ENCODE peak calls at places on chromosomes 12 and 14, in four cellular contexts. W, R, I and C are unnamed samples.

GRCh38 chr12:105721051-105721825 is 390.7 kb downstream of the C12orf75 start:
- DNase-seq in W (no peak), R (no peak), I (no peak), C (no peak)

GRCh38 chr14:70664698-70665447 is 23.2 kb downstream of the TTC9 start:
- DNase-seq in W (no peak), R (no peak), I (no peak), C (no peak)

GRCh38 chr12:69388371-69388770 is 28.8 kb downstream of the YEATS4 start:
- DNase-seq in W (peak), R (no peak), I (peak), C (no peak)

GRCh38 chr14:97978336-97978735 is 1181.2 kb downstream of the VRK1 start:
- DNase-seq in W (peak), R (peak), I (no peak), C (peak)

GRCh38 chr14:77183896-77184295 is 2.3 kb downstream of the TMEM63C start:
- DNase-seq in W (no peak), R (no peak), I (no peak), C (no peak)

GRCh38 chr14:60970146-60970545 is 10.7 kb downstream of the TRMT5 start:
- DNase-seq in W (no peak), R (no peak), I (no peak), C (no peak)

GRCh38 chr12:65728348-65728912 is 95.9 kb upstream of the HMGA2 start:
- DNase-seq in W (no peak), R (no peak), I (no peak), C (no peak)

GRCh38 chr12:54135621-54136027 is 53.2 kb downstream of the SMUG1 start:
- DNase-seq in W (no peak), R (no peak), I (no peak), C (no peak)

GRCh38 chr14:104594310-104595046 is 10.1 kb downstream of the TMEM179 start:
- DNase-seq in W (no peak), R (peak), I (no peak), C (no peak)

GRCh38 chr12:42144174-42144423 is 575 bp downstream of the GXYLT1 start:
- DNase-seq in W (no peak), R (no peak), I (no peak), C (no peak)

GRCh38 chr12:27343255-27344000 is 10.8 kb downstream of the BMAL2 start:
- DNase-seq in W (no peak), R (no peak), I (peak), C (no peak)

GRCh38 chr12:9940370-9940769 is 8.2 kb upstream of the CLEC2A start:
- DNase-seq in W (no peak), R (no peak), I (no peak), C (no peak)

GRCh38 chr14:103522028-103522581 is 525 bp downstream of the CKB start:
- DNase-seq in W (no peak), R (peak), I (no peak), C (no peak)

GRCh38 chr12:12557733-12558132 is 4.9 kb downstream of the DUSP16 start:
- DNase-seq in W (no peak), R (no peak), I (no peak), C (no peak)

GRCh38 chr12:106767954-106768501 is 6.5 kb upstream of the RIC8B start:
- DNase-seq in W (no peak), R (no peak), I (no peak), C (no peak)

GRCh38 chr14:91119556-91120311 is 5.9 kb downstream of the DGLUCY start:
- DNase-seq in W (no peak), R (no peak), I (peak), C (no peak)

GRCh38 chr14:70530417-70530816 is 4.4 kb downstream of the ADAM20 start:
- DNase-seq in W (no peak), R (no peak), I (no peak), C (no peak)

GRCh38 chr14:26828741-26829140 is 230.9 kb upstream of the NOVA1 start:
- DNase-seq in W (no peak), R (no peak), I (no peak), C (no peak)

GRCh38 chr14:21070610-21071224 is 613 bp downstream of the ARHGEF40 start:
- DNase-seq in W (peak), R (peak), I (no peak), C (no peak)

GRCh38 chr14:21070083-21070609 is at the start of gene ARHGEF40:
- DNase-seq in W (no peak), R (peak), I (no peak), C (peak)

GRCh38 chr14:21069388-21070082 is 569 bp upstream of the ARHGEF40 start:
- DNase-seq in W (peak), R (peak), I (no peak), C (no peak)

GRCh38 chr14:21066882-21067502 is 3.1 kb upstream of the ARHGEF40 start:
- DNase-seq in W (peak), R (no peak), I (no peak), C (no peak)

DNA sequence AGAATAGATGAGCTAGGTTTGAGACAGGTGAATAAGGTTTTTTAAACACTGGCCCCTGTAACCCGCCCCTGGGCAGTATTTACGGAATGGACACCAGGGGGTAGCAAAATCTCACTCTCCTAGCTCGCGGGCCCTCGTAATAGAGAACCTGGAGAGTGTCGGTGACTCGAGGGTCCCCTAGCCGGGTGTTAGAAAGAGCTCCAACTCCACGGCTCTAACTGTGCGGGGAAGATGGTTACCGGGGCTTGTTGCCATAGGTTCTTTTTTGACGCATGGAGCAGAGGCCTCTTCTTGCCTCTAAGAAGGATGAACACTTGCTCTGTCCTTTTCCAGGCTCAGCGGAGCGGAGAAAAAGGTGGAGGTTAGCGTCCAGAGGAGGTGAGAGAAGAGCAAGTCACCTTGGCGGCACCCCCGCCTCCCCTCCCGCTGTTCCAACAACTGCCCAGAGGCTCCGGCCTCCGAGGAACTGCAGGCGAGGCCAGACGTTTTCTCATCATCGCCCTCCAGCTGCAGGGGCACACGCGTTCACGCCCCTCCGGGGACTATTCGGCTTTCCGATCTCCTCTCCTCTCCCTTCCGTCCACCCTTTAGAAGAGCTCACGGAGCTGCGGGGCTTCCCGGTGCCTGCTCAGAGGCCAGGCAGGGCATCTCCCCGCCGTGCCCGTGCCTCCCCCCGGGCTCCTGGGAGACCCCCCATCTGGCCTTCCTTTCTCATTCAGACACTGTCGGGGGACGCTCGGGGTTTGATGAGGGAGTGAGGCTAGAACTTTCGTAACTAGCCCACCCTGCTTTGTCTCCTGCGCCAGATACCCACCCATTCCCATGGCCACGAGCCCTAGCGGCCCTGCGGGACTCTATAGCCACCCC is 1.4 kb upstream of the ARHGEF40 start:
- DNase-seq in W (peak), R (peak), I (no peak), C (peak)
- H3K4me3 ChIP-seq in W (peak), R (peak), I (peak), C (peak)

GRCh38 chr12:32108829-32109228 is 2.2 kb downstream of the BICD1 start:
- DNase-seq in W (no peak), R (no peak), I (no peak), C (no peak)

GRCh38 chr12:32107376-32108267 is 975 bp downstream of the BICD1 start:
- DNase-seq in W (peak), R (peak), I (no peak), C (no peak)

GRCh38 chr12:32106517-32107366 is at the start of gene BICD1:
- DNase-seq in W (peak), R (peak), I (peak), C (peak)

GRCh38 chr12:32104572-32105355 is 1.9 kb upstream of the BICD1 start:
- DNase-seq in W (no peak), R (no peak), I (no peak), C (no peak)

GRCh38 chr12:32106153-32106516 is 512 bp upstream of the BICD1 start:
- DNase-seq in W (peak), R (no peak), I (no peak), C (no peak)
- H3K4me3 ChIP-seq in W (peak), R (peak), I (peak), C (peak)

DNA sequence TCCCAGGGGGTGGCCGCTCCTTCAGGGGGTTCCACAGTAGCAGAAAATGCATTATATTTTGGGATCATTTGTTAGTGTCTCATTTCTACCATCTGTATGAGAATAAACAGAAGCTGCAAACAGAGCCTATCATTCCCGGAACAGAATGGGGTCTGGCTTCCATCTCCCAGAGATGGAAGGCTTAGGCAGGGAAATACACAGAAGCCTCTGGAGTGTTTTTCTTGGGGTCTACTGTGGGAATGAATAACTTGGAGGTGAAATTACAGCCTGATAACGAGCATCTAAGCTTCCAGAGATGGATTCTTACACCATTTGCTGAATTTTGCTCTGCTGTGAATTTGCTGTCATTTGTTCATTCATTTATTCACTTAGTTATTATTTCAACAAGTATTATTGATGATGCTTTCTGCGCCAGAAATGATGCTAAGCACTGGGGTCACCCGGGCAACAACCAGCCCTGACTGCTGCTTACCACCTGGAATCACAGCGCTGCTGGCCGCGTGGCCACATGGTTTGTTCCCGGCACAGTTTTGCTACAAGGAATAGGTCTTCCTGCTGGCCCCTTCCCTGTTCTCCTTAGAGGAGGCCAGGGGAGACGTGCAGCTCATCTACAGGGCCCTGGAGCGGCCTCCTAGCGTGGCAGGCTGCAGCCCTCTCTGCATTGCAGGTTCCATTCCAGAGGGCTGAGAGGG is 6.9 kb downstream of the JDP2 start:
- DNase-seq in W (no peak), R (no peak), I (no peak), C (no peak)
- H3K4me3 ChIP-seq in W (no peak), R (no peak), I (no peak), C (no peak)

GRCh38 chr12:48119078-48119833 is at the start of gene PFKM:
- DNase-seq in W (peak), R (peak), I (peak), C (peak)

GRCh38 chr12:48123169-48123568 is 4.0 kb downstream of the PFKM start:
- DNase-seq in W (no peak), R (no peak), I (no peak), C (no peak)

GRCh38 chr12:48121522-48121921 is 2.4 kb downstream of the PFKM start:
- DNase-seq in W (no peak), R (no peak), I (no peak), C (no peak)

GRCh38 chr12:48119834-48120195 is 651 bp downstream of the PFKM start:
- DNase-seq in W (no peak), R (no peak), I (no peak), C (no peak)

GRCh38 chr12:48122065-48122834 is 3.1 kb downstream of the PFKM start:
- DNase-seq in W (no peak), R (no peak), I (no peak), C (no peak)
- H3K4me3 ChIP-seq in W (no peak), R (no peak), I (no peak), C (no peak)